ENCODE peak calls at places on chromosomes 4 and X, in five cellular contexts. U is aorta, H is Karpas-422, A is heart right ventricle, T is MG63. F is an unnamed sample. For H3K9me3, the result is how much of the 10 kb centered on the place peaks cover.

GRCh38 chr4:88752076-88752463 is 54.4 kb upstream of the NAP1L5 start:
- DNase-seq in U (no peak), H (no peak), A (no peak), T (no peak), F (no peak)

GRCh38 chr4:82739292-82740190 is 59.1 kb downstream of the SCD5 start:
- DNase-seq in U (peak), T (peak), A (peak), H (peak), F (no peak)

GRCh38 chrX:137031517-137032377 is 2.0 kb downstream of the GPR101 start:
- DNase-seq in U (no peak), A (no peak), H (no peak), T (peak), F (no peak)

GRCh38 chrX:72094894-72095293 is 36.8 kb downstream of the RTL5 start:
- DNase-seq in T (no peak), A (peak), U (peak), H (peak), F (no peak)

GRCh38 chr4:185932491-185932890 is 120.5 kb upstream of the SORBS2 start:
- DNase-seq in T (peak), U (peak), A (no peak), H (no peak), F (no peak)

GRCh38 chr4:653080-653821 is 20.8 kb downstream of the ATP5ME start:
- DNase-seq in U (peak), A (no peak), T (no peak), H (no peak), F (no peak)

GRCh38 chrX:69158166-69159040 is 6.8 kb downstream of the PJA1 start:
- DNase-seq in A (peak), T (peak), U (peak), H (peak), F (peak)

GRCh38 chrX:131745942-131746489 is 202.1 kb downstream of the OR13H1 start:
- DNase-seq in U (no peak), A (no peak), H (peak), T (no peak), F (no peak)

GRCh38 chr4:81743731-81744465 is 272.2 kb upstream of the RASGEF1B start:
- DNase-seq in U (no peak), T (no peak), A (no peak), H (no peak), F (no peak)

GRCh38 chrX:154097003-154097596 is 417 bp downstream of the MECP2 start:
- DNase-seq in T (peak), A (peak), H (peak), U (peak), F (no peak)

GRCh38 chr4:98631506-98631905 is 26.9 kb downstream of the TSPAN5 start:
- DNase-seq in U (no peak), H (no peak), A (no peak), T (no peak), F (no peak)

GRCh38 chr4:33883111-33883510 is 2361.2 kb downstream of the ARAP2 start:
- DNase-seq in A (no peak), T (no peak), H (no peak), U (no peak), F (no peak)

GRCh38 chrX:110427076-110427475 is 68.4 kb downstream of the RTL9 start:
- DNase-seq in A (no peak), U (no peak), H (no peak), T (no peak), F (no peak)

GRCh38 chrX:8067754-8068469 is 103.2 kb downstream of the VCX2 start:
- DNase-seq in T (peak), A (no peak), U (no peak), H (no peak), F (no peak)

GRCh38 chr4:40749717-40750460 is at the start of gene NSUN7:
- DNase-seq in T (peak), U (peak), A (peak), H (no peak), F (no peak)

GRCh38 chr4:158958489-158959270 is 144.2 kb upstream of the RAPGEF2 start:
- DNase-seq in U (no peak), H (no peak), T (no peak), A (no peak), F (no peak)

GRCh38 chr4:86302242-86302641 is 57.6 kb downstream of the MAPK10 start:
- DNase-seq in A (peak), H (no peak), U (peak), T (no peak), F (no peak)

GRCh38 chr4:159077702-159078495 is 25.0 kb upstream of the RAPGEF2 start:
- DNase-seq in U (no peak), T (no peak), H (no peak), A (no peak), F (no peak)

GRCh38 chr4:109864134-109864533 is 16.2 kb downstream of the LRIT3 start:
- DNase-seq in A (no peak), T (no peak), H (no peak), U (no peak), F (no peak)

GRCh38 chr4:103008875-103009729 is 10.4 kb downstream of the SLC9B1 start:
- DNase-seq in T (no peak), A (peak), U (no peak), H (peak), F (peak)

GRCh38 chr4:30716671-30717207 is 3.4 kb upstream of the PCDH7 start:
- DNase-seq in A (no peak), T (no peak), U (peak), H (no peak), F (no peak)

GRCh38 chr4:35965300-35965699 is 279.0 kb downstream of the ARAP2 start:
- DNase-seq in T (no peak), A (no peak), U (no peak), H (no peak), F (no peak)

GRCh38 chr4:102518703-102519131 is 17.6 kb downstream of the NFKB1 start:
- DNase-seq in H (no peak), T (no peak), A (no peak), U (no peak), F (no peak)

GRCh38 chrX:153969904-153970397 is 1.7 kb downstream of the HCFC1 start:
- DNase-seq in U (peak), A (no peak), H (no peak), T (peak), F (no peak)

GRCh38 chr4:124157781-124158180 is 554.8 kb downstream of the ANKRD50 start:
- DNase-seq in T (no peak), H (no peak), A (no peak), U (no peak), F (no peak)

GRCh38 chr4:25020240-25020639 is 10.5 kb downstream of the LGI2 start:
- DNase-seq in A (no peak), U (no peak), H (no peak), T (no peak), F (no peak)

GRCh38 chrX:47093248-47093647 is 15.0 kb downstream of the RGN start:
- DNase-seq in T (no peak), A (no peak), U (no peak), H (peak), F (peak)

GRCh38 chr4:122379239-122379638 is 428 bp downstream of the ADAD1 start:
- DNase-seq in H (no peak), A (no peak), T (no peak), U (no peak), F (no peak)

GRCh38 chr4:10035130-10035529 is 13.8 kb upstream of the SLC2A9 start:
- DNase-seq in H (no peak), T (no peak), A (no peak), U (no peak), F (no peak)

GRCh38 chrX:119573840-119574393 is 446 bp upstream of the UBE2A start:
- DNase-seq in H (peak), A (peak), U (peak), T (peak), F (no peak)

GRCh38 chrX:124680287-124680686 is 333.9 kb downstream of the SH2D1A start:
- DNase-seq in H (no peak), T (no peak), U (no peak), A (no peak), F (no peak)

GRCh38 chrX:103513476-103514108 is 5.7 kb downstream of the RAB40A start:
- DNase-seq in U (no peak), A (no peak), H (no peak), T (no peak), F (no peak)

GRCh38 chr4:184459413-184459812 is 14.9 kb downstream of the IRF2 start:
- DNase-seq in H (no peak), T (no peak), U (no peak), A (no peak), F (no peak)

GRCh38 chrX:149045645-149046210 is 459.4 kb downstream of the IDS start:
- DNase-seq in H (no peak), A (no peak), T (no peak), U (no peak), F (no peak)

GRCh38 chrX:150227321-150227860 is 135.7 kb upstream of the MAMLD1 start:
- DNase-seq in U (no peak), A (no peak), T (no peak), H (no peak), F (no peak)

GRCh38 chr4:150004481-150004880 is 73.8 kb upstream of the DCLK2 start:
- DNase-seq in T (no peak), H (no peak), U (no peak), A (no peak), F (no peak)

GRCh38 chr4:68077737-68078136 is 51.9 kb downstream of the TMPRSS11F start:
- DNase-seq in H (no peak), U (no peak), A (no peak), T (no peak), F (no peak)

GRCh38 chr4:15043226-15043625 is 40.9 kb downstream of the CPEB2 start:
- DNase-seq in T (no peak), A (no peak), H (no peak), U (no peak), F (no peak)

GRCh38 chr4:184432127-184432922 is 42.0 kb downstream of the IRF2 start:
- DNase-seq in U (peak), T (no peak), H (no peak), A (no peak), F (no peak)

GRCh38 chr4:70709551-70710080 is 12.1 kb upstream of the RUFY3 start:
- DNase-seq in H (no peak), U (no peak), A (no peak), T (no peak), F (no peak)

GRCh38 chrX:108437354-108437753 is 868 bp downstream of the COL4A6 start:
- DNase-seq in A (no peak), U (no peak), H (no peak), T (no peak), F (no peak)
- H3K4me3 ChIP-seq in A (peak), U (no peak), H (no peak), T (no peak), F (peak)

GRCh38 chrX:115939070-115939469 is 231.5 kb upstream of the AGTR2 start:
- DNase-seq in A (no peak), U (no peak), T (no peak), H (peak), F (no peak)

GRCh38 chrX:115939636-115940160 is 230.8 kb upstream of the AGTR2 start:
- DNase-seq in U (no peak), H (peak), A (no peak), T (no peak), F (no peak)

GRCh38 chrX:115940348-115940747 is 230.2 kb upstream of the AGTR2 start:
- DNase-seq in U (no peak), H (peak), T (no peak), A (no peak), F (no peak)

GRCh38 chrX:115940888-115941332 is 229.6 kb upstream of the AGTR2 start:
- DNase-seq in U (peak), A (peak), T (no peak), H (peak), F (no peak)

GRCh38 chrX:115936008-115936407 is 234.5 kb upstream of the AGTR2 start:
- DNase-seq in T (no peak), A (no peak), U (no peak), H (no peak), F (no peak)
- H3K9me3 ChIP-seq in T (under half), A (under half), U (under half), H (under half), F (under half)

GRCh38 chr4:153434190-153434589 is 32.0 kb upstream of the TMEM131L start:
- DNase-seq in U (no peak), H (no peak), T (no peak), A (no peak), F (no peak)
- H3K4me3 ChIP-seq in U (no peak), H (no peak), T (no peak), A (no peak), F (no peak)

GRCh38 chr4:66182651-66183050 is 512.4 kb upstream of the EPHA5 start:
- DNase-seq in T (no peak), H (no peak), U (no peak), A (no peak), F (no peak)

GRCh38 chr4:66178901-66179300 is 508.6 kb upstream of the EPHA5 start:
- DNase-seq in T (peak), A (no peak), U (no peak), H (no peak), F (no peak)
- H3K9me3 ChIP-seq in T (under half), A (under half), U (under half), H (under half), F (under half)

GRCh38 chr4:169621754-169622481 is 1.5 kb downstream of the CLCN3 start:
- DNase-seq in H (peak), A (no peak), U (no peak), T (no peak), F (peak)
- H3K4me3 ChIP-seq in H (peak), A (peak), U (no peak), T (peak), F (peak)

DNA sequence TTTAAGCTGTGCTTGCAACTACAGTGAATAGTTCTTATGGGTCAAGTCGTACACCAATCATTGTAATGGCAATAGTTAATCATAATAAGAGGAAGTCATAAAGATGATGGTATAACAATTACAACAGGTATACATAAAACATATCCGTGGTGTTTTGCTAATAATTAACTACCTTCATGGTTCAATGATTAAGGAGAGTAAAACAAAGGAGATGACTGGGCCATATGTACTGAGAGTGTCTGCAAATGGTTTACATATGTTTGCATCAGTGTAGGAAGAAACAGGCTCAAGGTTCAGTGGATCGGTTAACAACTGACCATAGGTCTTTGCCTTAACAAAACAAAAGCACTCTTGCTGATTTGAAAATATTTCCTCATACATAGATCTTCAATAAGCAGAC is 253.0 kb downstream of the COX7B2 start:
- DNase-seq in A (no peak), T (no peak), H (no peak), U (no peak), F (no peak)
- H3K9me3 ChIP-seq in A (under half), T (under half), H (under half), U (under half), F (under half)

DNA sequence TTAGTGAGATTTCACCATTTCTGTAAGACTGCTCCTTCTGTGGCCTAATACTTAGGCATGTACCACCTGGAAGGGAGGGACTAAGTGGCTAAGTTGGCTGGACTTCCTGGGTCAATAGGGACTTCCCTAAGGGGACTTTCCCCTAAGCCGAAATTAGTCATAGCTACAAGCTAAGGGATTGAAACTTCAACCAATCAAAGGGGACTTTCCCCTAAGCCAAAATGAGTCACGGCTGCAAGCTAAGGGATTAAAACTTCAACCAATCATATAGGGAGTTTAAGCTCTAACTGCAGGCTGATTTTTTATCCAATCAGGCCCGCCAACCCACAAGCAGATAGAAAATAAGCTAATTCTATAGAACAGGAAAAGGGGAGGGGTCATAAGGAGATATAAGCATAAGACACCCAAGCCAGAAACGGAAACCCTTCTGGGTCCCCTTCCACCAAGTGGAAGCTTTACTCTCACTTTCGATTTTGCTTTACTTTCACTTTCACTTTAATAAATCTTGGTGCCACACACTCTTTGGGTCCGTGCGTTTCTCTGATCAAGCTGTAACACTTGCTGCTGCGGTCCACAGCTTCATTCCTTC is 382.8 kb downstream of the KLHL4 start:
- DNase-seq in T (peak), U (no peak), H (no peak), A (no peak), F (no peak)
- H3K4me3 ChIP-seq in T (no peak), U (no peak), H (no peak), A (no peak), F (no peak)